ENCODE peak calls at places on chromosomes 13 and 19, in four cellular contexts. O is stimulated activated CD4-positive, alpha-beta T cell treated with anti-CD3 and anti-CD28 coated beads, Interleukin-4, amount 100 ng/mL, for 1 hour; G is activated CD4-positive, CD25-positive, alpha-beta regulatory T cell; Y is T-helper 17 cell. U is an unnamed sample.

GRCh38 chr19:50383307-50383851 is 768 bp upstream of the POLD1 start:
- DNase-seq in Y (no peak), O (no peak), G (no peak), U (no peak)

GRCh38 chr13:19818223-19818842 is 35.6 kb upstream of the PSPC1 start:
- DNase-seq in O (peak; percentile 34), G (no peak), Y (peak; percentile 12), U (peak; percentile 3)

GRCh38 chr19:2167896-2168618 is 4.3 kb downstream of the DOT1L start:
- DNase-seq in Y (no peak), G (no peak), O (no peak), U (no peak)

GRCh38 chr19:40503300-40503699 is 36.5 kb downstream of the SPTBN4 start:
- DNase-seq in G (no peak), O (no peak), Y (no peak), U (no peak)

GRCh38 chr13:67184247-67184646 is 45.9 kb downstream of the PCDH9 start:
- DNase-seq in Y (no peak), O (no peak), G (no peak), U (no peak)

GRCh38 chr19:37778613-37779138 is 710 bp downstream of the ZNF573 start:
- DNase-seq in O (no peak), G (no peak), Y (no peak), U (no peak)

GRCh38 chr19:6616011-6616410 is 25.1 kb upstream of the CD70 start:
- DNase-seq in O (no peak), G (no peak), Y (no peak), U (no peak)

GRCh38 chr13:25420161-25420560 is 48.4 kb downstream of the ATP8A2 start:
- DNase-seq in O (no peak), Y (no peak), G (no peak), U (no peak)